ENCODE peak calls at places on chromosome 2, in four cellular contexts. T, K, R and M are unnamed samples.

GRCh38 chr2:74427551-74427950 is 6.0 kb downstream of the WDR54 start:
- DNase-seq in T (no peak), R (no peak), K (no peak), M (no peak)

GRCh38 chr2:27552941-27553340 is 29.9 kb upstream of the ZNF512 start:
- DNase-seq in K (no peak), T (no peak), R (no peak), M (no peak)

GRCh38 chr2:152566728-152567069 is 150.6 kb downstream of the PRPF40A start:
- DNase-seq in R (no peak), T (peak; percentile 64), K (no peak), M (no peak)

GRCh38 chr2:233429175-233429897 is 75.0 kb downstream of the DGKD start:
- DNase-seq in R (no peak), T (no peak), K (no peak), M (no peak)

GRCh38 chr2:62698653-62699052 is 6.9 kb upstream of the EHBP1 start:
- DNase-seq in K (no peak), R (no peak), T (no peak), M (no peak)

GRCh38 chr2:165868211-165868610 is 74.2 kb upstream of the GALNT3 start:
- DNase-seq in T (no peak), K (no peak), R (no peak), M (peak; percentile 33)

GRCh38 chr2:166632616-166633015 is 138.6 kb upstream of the SCN7A start:
- DNase-seq in K (no peak), T (no peak), R (no peak), M (no peak)

GRCh38 chr2:70923378-70924015 is 12.2 kb upstream of the ATP6V1B1 start:
- DNase-seq in T (no peak), R (peak; percentile 44), K (no peak), M (peak; percentile 33)

GRCh38 chr2:112640800-112641675 is 4.7 kb upstream of the SLC20A1 start:
- DNase-seq in K (no peak), R (peak; percentile 82), T (no peak), M (no peak)

DNA sequence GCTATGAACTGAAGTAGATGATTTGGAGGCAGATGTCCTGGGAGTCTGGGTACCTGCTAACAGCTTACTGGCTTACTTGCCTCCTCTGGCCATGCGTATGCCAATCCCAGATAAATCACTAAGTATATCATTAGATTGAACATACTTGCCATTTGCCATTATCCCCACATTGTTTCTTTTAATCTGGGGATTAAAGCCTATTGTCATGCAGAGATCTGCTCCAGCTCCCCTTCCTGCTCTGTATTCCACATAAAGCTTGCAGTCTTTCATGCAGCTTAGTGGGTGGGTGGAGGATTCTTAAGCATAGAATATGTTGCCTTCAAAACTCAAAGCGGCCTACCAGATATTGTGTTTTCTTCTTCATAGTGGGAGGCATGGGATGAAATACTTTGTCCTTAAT is 311.8 kb upstream of the MMADHC start:
- DNase-seq in R (no peak), T (no peak), K (no peak), M (no peak)
- TF ChIP-seq FOXM1 in R (no peak), T (no peak), K (no peak), M (no peak)

DNA sequence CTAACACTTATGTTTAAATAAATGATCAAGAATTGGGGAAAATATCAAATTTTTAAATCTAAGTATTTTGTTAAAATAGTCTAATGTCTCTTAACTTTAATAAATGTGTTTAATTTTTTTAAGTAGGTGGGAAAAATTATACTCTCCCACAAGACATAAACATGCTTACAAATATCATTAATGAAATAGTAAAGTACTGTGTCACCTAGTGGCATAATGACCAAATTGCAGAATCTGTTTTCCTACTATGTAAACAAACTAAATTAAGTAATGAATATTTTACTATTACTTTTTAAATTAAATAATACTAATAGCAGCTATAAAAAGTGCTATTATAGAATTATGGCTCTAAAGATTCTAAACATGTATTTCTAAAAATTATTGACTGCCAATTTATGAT is 52.0 kb upstream of the CHAC2 start:
- DNase-seq in K (no peak), T (no peak), R (peak; percentile 3), M (no peak)
- TF ChIP-seq SMC3 in K (no peak), T (peak; percentile 12), R (no peak), M (peak; percentile 6)

GRCh38 chr2:157217409-157217808 is 40.1 kb upstream of the GALNT5 start:
- DNase-seq in R (no peak), K (no peak), T (no peak), M (no peak)
- TF ChIP-seq FOXM1 in R (no peak), K (no peak), T (no peak), M (no peak)

DNA sequence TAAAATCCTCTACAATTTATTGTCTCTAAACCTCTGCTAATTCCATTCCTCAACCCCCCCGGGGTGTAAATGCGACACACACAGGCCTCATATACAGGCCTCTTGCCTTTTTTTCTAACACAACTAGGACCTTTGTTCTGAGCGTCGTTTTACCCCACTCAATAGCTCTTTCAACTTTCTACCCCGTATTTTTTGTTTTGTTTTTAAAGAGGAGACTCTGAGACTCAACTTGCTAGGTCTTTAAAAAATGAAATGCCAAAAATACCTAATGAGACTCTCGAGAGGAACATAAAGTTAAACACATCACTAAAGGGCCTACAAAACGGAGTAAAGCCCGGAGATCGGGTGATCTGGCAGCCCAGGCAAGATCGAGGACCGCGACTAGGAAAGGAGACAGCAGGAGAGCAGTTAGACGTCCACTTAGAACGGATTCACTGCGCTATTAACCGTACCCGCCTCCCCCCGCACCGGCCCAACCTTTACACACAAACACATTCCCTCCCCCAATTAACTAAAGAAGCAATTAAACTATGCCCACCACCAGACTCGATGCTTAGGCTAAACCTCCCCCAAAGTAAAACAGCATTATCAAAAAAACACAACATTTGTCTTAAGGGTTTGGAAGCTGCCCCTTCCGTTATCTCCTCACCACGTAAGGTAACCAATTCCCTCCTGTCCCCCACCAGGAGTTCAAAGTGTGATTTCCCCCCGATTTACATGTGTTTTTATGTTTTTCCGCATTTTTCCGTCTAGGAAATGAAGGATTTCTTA is 1.6 kb downstream of the TRIP12 start:
- DNase-seq in K (peak; percentile 27), T (no peak), R (peak; percentile 35), M (no peak)
- TF ChIP-seq SMC3 in K (no peak), T (no peak), R (no peak), M (no peak)

DNA sequence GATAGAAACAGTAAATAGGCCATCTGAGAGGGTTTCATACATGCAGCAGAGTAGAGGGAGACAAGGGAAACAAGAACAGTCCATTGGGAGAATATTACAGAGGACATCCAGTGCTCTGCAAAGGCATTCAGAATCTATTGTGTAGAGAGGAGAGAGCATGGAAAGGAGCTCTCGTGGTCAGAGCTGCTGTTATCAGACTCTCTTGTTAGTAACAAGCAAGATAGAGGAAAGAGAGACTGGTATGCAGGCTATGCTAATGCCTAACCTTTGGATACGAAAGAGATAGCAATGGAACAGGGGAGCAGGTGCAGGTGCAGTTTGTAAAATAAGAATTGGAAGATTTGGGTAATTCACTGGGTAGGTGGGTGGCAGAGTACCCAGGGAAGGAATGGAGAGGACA is 855.9 kb downstream of the CNTNAP5 start:
- DNase-seq in T (no peak), R (no peak), K (no peak), M (no peak)
- TF ChIP-seq FOXM1 in T (no peak), R (no peak), K (no peak), M (no peak)

DNA sequence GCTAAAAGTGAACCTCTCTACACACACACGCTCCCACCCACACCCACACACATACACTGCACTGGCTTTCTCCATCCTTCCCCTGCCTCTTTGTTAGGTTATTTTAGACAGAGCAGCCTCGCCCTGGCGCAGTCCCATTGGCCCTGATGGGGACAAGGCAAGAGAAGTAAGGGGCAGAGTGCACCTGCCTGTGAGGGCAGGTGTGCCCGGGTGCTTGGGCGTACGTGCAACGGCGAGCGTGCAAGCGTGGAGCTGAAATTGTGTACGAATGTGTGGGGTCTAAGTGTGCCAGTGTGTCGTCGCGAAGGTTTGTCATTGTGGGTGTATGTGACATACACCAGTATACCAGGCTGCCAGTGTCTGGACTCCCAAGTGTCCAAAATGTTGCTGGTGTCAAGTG is 514 bp downstream of the LRATD1 start:
- DNase-seq in R (no peak), T (no peak), K (no peak), M (no peak)
- TF ChIP-seq SMC3 in R (no peak), T (no peak), K (no peak), M (no peak)